ENCODE peak calls at places on chromosomes 11 and 22, in seven cellular contexts. Q is kidney glomerular epithelial cell; K is NCI-H526; P is activated effector memory CD4-positive, alpha-beta T cell treated with Interleukin-2 at 50 U/mL for 16 hours; Y is activated gamma-delta T cell treated with anti-CD3 and anti-CD28 coated beads, Interleukin-2, amount 50 U/mL, for 16 hours; C is stimulated activated CD4-positive, alpha-beta T cell treated with anti-CD3 and anti-CD28 coated beads, Interleukin-15, amount 100 ng/mL, for 1 hour; Z is activated CD4-positive, alpha-beta T cell treated with anti-CD3 and anti-CD28 coated beads, Interleukin-2, amount 10 ng/mL, durations not matched to agents 7 days and 5 days. G is an unnamed sample.

GRCh38 chr11:61429346-61429690 is 457 bp downstream of the CPSF7 start:
- DNase-seq in Q (no peak), C (peak; percentile 52), K (peak; percentile 33), P (peak; percentile 60), Z (peak; percentile 65), Y (peak; percentile 48), G (no peak)

GRCh38 chr22:41302016-41302767 is 867 bp downstream of the ZC3H7B start:
- DNase-seq in Z (no peak), K (no peak), P (no peak), Y (no peak), Q (no peak), C (peak; percentile 9), G (no peak)

GRCh38 chr11:116853461-116854073 is 16.1 kb upstream of the APOA1 start:
- DNase-seq in Y (peak; percentile 44), Z (peak; percentile 82), Q (peak; percentile 96), K (no peak), C (no peak), P (peak; percentile 35), G (peak; percentile 80)

GRCh38 chr11:17588721-17589120 is 41.7 kb downstream of the OTOG start:
- DNase-seq in Y (no peak), K (no peak), Q (no peak), Z (no peak), C (no peak), P (no peak), G (no peak)

GRCh38 chr11:119426142-119426541 is 3.2 kb upstream of the THY1 start:
- DNase-seq in Y (no peak), Z (no peak), C (no peak), P (no peak), K (no peak), Q (no peak), G (no peak)

GRCh38 chr11:1544536-1544935 is 27.5 kb downstream of the DUSP8 start:
- DNase-seq in K (no peak), Q (no peak), P (no peak), C (no peak), Y (no peak), Z (no peak), G (no peak)

GRCh38 chr11:96001037-96001436 is 77.1 kb upstream of the MTMR2 start:
- DNase-seq in K (no peak), Q (no peak), Y (no peak), C (no peak), P (no peak), Z (no peak), G (no peak)

GRCh38 chr22:19406281-19406811 is 25.2 kb downstream of the HIRA start:
- DNase-seq in P (no peak), C (no peak), Z (peak; percentile 16), K (no peak), Y (no peak), Q (no peak), G (no peak)

GRCh38 chr11:68077617-68078592 is 39.1 kb downstream of the TCIRG1 start:
- DNase-seq in Z (no peak), K (no peak), C (no peak), Q (no peak), P (no peak), Y (no peak), G (no peak)

GRCh38 chr11:35357893-35358292 is 61.5 kb downstream of the SLC1A2 start:
- DNase-seq in C (no peak), Q (no peak), Z (no peak), K (no peak), Y (no peak), P (no peak), G (no peak)

GRCh38 chr22:44955102-44955501 is 54.7 kb downstream of the PHF21B start:
- DNase-seq in Y (no peak), C (no peak), Q (no peak), P (no peak), Z (no peak), K (no peak), G (no peak)

GRCh38 chr22:44971651-44972362 is 38.0 kb downstream of the PHF21B start:
- DNase-seq in P (no peak), C (no peak), K (no peak), Y (no peak), Q (no peak), Z (no peak), G (no peak)

GRCh38 chr11:27041141-27041869 is 690 bp downstream of the BBOX1 start:
- DNase-seq in Q (no peak), Y (no peak), P (no peak), K (no peak), Z (no peak), C (no peak), G (no peak)

GRCh38 chr11:9653871-9654270 is 10.0 kb upstream of the SWAP70 start:
- DNase-seq in Z (no peak), K (no peak), Q (no peak), P (no peak), Y (no peak), C (no peak), G (no peak)

GRCh38 chr11:88280673-88281316 is 56.7 kb downstream of the CTSC start:
- DNase-seq in P (no peak), Q (no peak), C (no peak), Z (no peak), Y (no peak), K (no peak), G (no peak)

GRCh38 chr22:50236731-50237409 is 8.0 kb downstream of the TUBGCP6 start:
- DNase-seq in Z (peak; percentile 27), P (no peak), K (no peak), C (no peak), Q (peak; percentile 3), Y (no peak), G (no peak)

GRCh38 chr11:103486609-103487008 is 377.4 kb downstream of the DYNC2H1 start:
- DNase-seq in Y (no peak), K (no peak), Z (no peak), Q (no peak), P (no peak), C (no peak), G (peak; percentile 9)

GRCh38 chr11:105860105-105860504 is 161.9 kb downstream of the MSANTD4 start:
- DNase-seq in Y (no peak), K (no peak), Z (no peak), P (no peak), C (no peak), Q (no peak), G (no peak)

GRCh38 chr11:134543144-134544044 is 131.4 kb upstream of the B3GAT1 start:
- DNase-seq in K (no peak), Q (no peak), Z (no peak), P (no peak), C (no peak), Y (no peak), G (no peak)